ENCODE peak calls at places on chromosome 15, in six cellular contexts. H is NCI-H460, C is progenitor cell of endocrine pancreas, Y is nephron progenitor cell, B is HTR-8/SVneo, D is hippocampal formation. Z is an unnamed sample.

GRCh38 chr15:74291101-74292071 is 55.3 kb downstream of the CCDC33 start:
- DNase-seq in H (peak; percentile 60), C (peak; percentile 89), Y (peak; percentile 98), B (peak; percentile 86), D (peak; percentile 49), Z (no peak)

GRCh38 chr15:101123222-101123910 is 128.5 kb downstream of the CHSY1 start:
- DNase-seq in H (no peak), C (no peak), Y (no peak), B (no peak), D (no peak), Z (no peak)

GRCh38 chr15:101429646-101430045 is 59.9 kb downstream of the PCSK6 start:
- DNase-seq in H (no peak), C (no peak), Y (no peak), B (no peak), D (no peak), Z (no peak)

GRCh38 chr15:80674245-80674614 is 20.9 kb upstream of the ABHD17C start:
- DNase-seq in H (no peak), C (no peak), Y (no peak), B (no peak), D (no peak), Z (no peak)

GRCh38 chr15:89081878-89082277 is 6.4 kb upstream of the ABHD2 start:
- DNase-seq in H (no peak), C (no peak), Y (no peak), B (no peak), D (no peak), Z (no peak)

GRCh38 chr15:38226867-38227266 is 25.8 kb upstream of the SPRED1 start:
- DNase-seq in H (peak; percentile 89), C (no peak), Y (no peak), B (peak; percentile 30), D (peak; percentile 66), Z (peak; percentile 68)

GRCh38 chr15:62641782-62642181 is 400.8 kb upstream of the TPM1 start:
- DNase-seq in H (no peak), C (no peak), Y (no peak), B (no peak), D (no peak), Z (no peak)

GRCh38 chr15:98580577-98580976 is 67.8 kb upstream of the IGF1R start:
- DNase-seq in H (no peak), C (no peak), Y (peak; percentile 16), B (no peak), D (no peak), Z (no peak)

GRCh38 chr15:77224352-77224751 is 153.4 kb upstream of the TSPAN3 start:
- DNase-seq in H (no peak), C (no peak), Y (no peak), B (no peak), D (no peak), Z (no peak)

GRCh38 chr15:51726302-51727073 is 11.0 kb downstream of the LYSMD2 start:
- DNase-seq in H (peak; percentile 80), C (no peak), Y (peak; percentile 18), B (peak; percentile 82), D (no peak), Z (no peak)

GRCh38 chr15:53346583-53346982 is 412.9 kb downstream of the WDR72 start:
- DNase-seq in H (no peak), C (no peak), Y (no peak), B (no peak), D (no peak), Z (no peak)

GRCh38 chr15:42073418-42073817 is 20.9 kb downstream of the PLA2G4D start:
- DNase-seq in H (no peak), C (no peak), Y (no peak), B (no peak), D (no peak), Z (no peak)